ENCODE peak calls at places on chromosomes 12 and 14, in nine cellular contexts. One of them, this sample, is unnamed. For H3K27me3, the result is how much of the 10 kb centered on the place peaks cover.

GRCh38 chr12:75308279-75308678 is 21.8 kb downstream of the CAPS2 start:
- DNase-seq in CD8-positive, alpha-beta memory T cell: no peak
- DNase-seq in transverse colon: no peak
- DNase-seq in fibroblast of lung: no peak
- DNase-seq in naive thymus-derived CD4-positive, alpha-beta T cell: no peak
- DNase-seq in aorta: no peak
- DNase-seq in stomach: no peak
- DNase-seq in AG04450: no peak
- DNase-seq in ascending aorta: no peak
- DNase-seq in this sample: no peak

GRCh38 chr14:92524603-92525185 is 11.1 kb downstream of the RIN3 start:
- DNase-seq in naive thymus-derived CD4-positive, alpha-beta T cell: no peak
- DNase-seq in transverse colon: no peak
- DNase-seq in stomach: no peak
- DNase-seq in AG04450: no peak
- DNase-seq in ascending aorta: no peak
- DNase-seq in fibroblast of lung: no peak
- DNase-seq in CD8-positive, alpha-beta memory T cell: no peak
- DNase-seq in aorta: no peak
- DNase-seq in this sample: no peak

GRCh38 chr14:70655110-70655826 is 13.6 kb downstream of the TTC9 start:
- DNase-seq in transverse colon: peak
- DNase-seq in ascending aorta: no peak
- DNase-seq in CD8-positive, alpha-beta memory T cell: peak
- DNase-seq in AG04450: no peak
- DNase-seq in naive thymus-derived CD4-positive, alpha-beta T cell: peak
- DNase-seq in stomach: peak
- DNase-seq in aorta: no peak
- DNase-seq in fibroblast of lung: no peak
- DNase-seq in this sample: peak

GRCh38 chr14:86934196-86934595 is 1058.8 kb downstream of the GALC start:
- DNase-seq in stomach: no peak
- DNase-seq in fibroblast of lung: no peak
- DNase-seq in naive thymus-derived CD4-positive, alpha-beta T cell: no peak
- DNase-seq in transverse colon: no peak
- DNase-seq in aorta: no peak
- DNase-seq in CD8-positive, alpha-beta memory T cell: no peak
- DNase-seq in AG04450: no peak
- DNase-seq in ascending aorta: no peak
- DNase-seq in this sample: no peak

GRCh38 chr12:39835517-39836489 is 216.2 kb upstream of the ABCD2 start:
- DNase-seq in naive thymus-derived CD4-positive, alpha-beta T cell: no peak
- DNase-seq in stomach: no peak
- DNase-seq in fibroblast of lung: no peak
- DNase-seq in ascending aorta: no peak
- DNase-seq in aorta: no peak
- DNase-seq in CD8-positive, alpha-beta memory T cell: no peak
- DNase-seq in transverse colon: no peak
- DNase-seq in AG04450: no peak
- DNase-seq in this sample: no peak

GRCh38 chr12:126558810-126559209 is 1493.6 kb downstream of the AACS start:
- DNase-seq in naive thymus-derived CD4-positive, alpha-beta T cell: no peak
- DNase-seq in stomach: no peak
- DNase-seq in ascending aorta: no peak
- DNase-seq in fibroblast of lung: no peak
- DNase-seq in AG04450: no peak
- DNase-seq in aorta: no peak
- DNase-seq in transverse colon: no peak
- DNase-seq in CD8-positive, alpha-beta memory T cell: no peak
- DNase-seq in this sample: no peak

GRCh38 chr12:71904629-71905028 is 34.0 kb upstream of the TPH2 start:
- DNase-seq in aorta: no peak
- DNase-seq in transverse colon: no peak
- DNase-seq in ascending aorta: no peak
- DNase-seq in fibroblast of lung: no peak
- DNase-seq in CD8-positive, alpha-beta memory T cell: no peak
- DNase-seq in AG04450: no peak
- DNase-seq in naive thymus-derived CD4-positive, alpha-beta T cell: no peak
- DNase-seq in stomach: no peak
- DNase-seq in this sample: no peak

GRCh38 chr14:93317836-93318807 is 14.7 kb downstream of the BTBD7 start:
- DNase-seq in fibroblast of lung: peak
- DNase-seq in transverse colon: peak
- DNase-seq in stomach: no peak
- DNase-seq in aorta: no peak
- DNase-seq in CD8-positive, alpha-beta memory T cell: no peak
- DNase-seq in naive thymus-derived CD4-positive, alpha-beta T cell: no peak
- DNase-seq in ascending aorta: no peak
- DNase-seq in AG04450: no peak
- DNase-seq in this sample: no peak

GRCh38 chr12:107328442-107329133 is 235.2 kb upstream of the CRY1 start:
- DNase-seq in aorta: no peak
- DNase-seq in transverse colon: no peak
- DNase-seq in ascending aorta: no peak
- DNase-seq in AG04450: no peak
- DNase-seq in CD8-positive, alpha-beta memory T cell: no peak
- DNase-seq in naive thymus-derived CD4-positive, alpha-beta T cell: no peak
- DNase-seq in fibroblast of lung: peak
- DNase-seq in stomach: no peak
- DNase-seq in this sample: peak

GRCh38 chr12:11648514-11649412 is 711 bp upstream of the ETV6 start:
- DNase-seq in fibroblast of lung: peak
- DNase-seq in naive thymus-derived CD4-positive, alpha-beta T cell: peak
- DNase-seq in transverse colon: peak
- DNase-seq in stomach: peak
- DNase-seq in AG04450: no peak
- DNase-seq in CD8-positive, alpha-beta memory T cell: peak
- DNase-seq in ascending aorta: peak
- DNase-seq in aorta: peak
- DNase-seq in this sample: peak

GRCh38 chr14:91185721-91186120 is 58.8 kb downstream of the GPR68 start:
- DNase-seq in AG04450: no peak
- DNase-seq in aorta: no peak
- DNase-seq in CD8-positive, alpha-beta memory T cell: no peak
- DNase-seq in fibroblast of lung: peak
- DNase-seq in stomach: no peak
- DNase-seq in transverse colon: no peak
- DNase-seq in naive thymus-derived CD4-positive, alpha-beta T cell: no peak
- DNase-seq in ascending aorta: no peak
- DNase-seq in this sample: no peak

GRCh38 chr12:51368640-51369517 is 22.3 kb downstream of the GALNT6 start:
- DNase-seq in ascending aorta: peak
- DNase-seq in AG04450: no peak
- DNase-seq in aorta: peak
- DNase-seq in CD8-positive, alpha-beta memory T cell: peak
- DNase-seq in transverse colon: peak
- DNase-seq in fibroblast of lung: peak
- DNase-seq in stomach: peak
- DNase-seq in naive thymus-derived CD4-positive, alpha-beta T cell: peak
- DNase-seq in this sample: peak

GRCh38 chr12:102948941-102949352 is 8.5 kb upstream of the ASCL1 start:
- DNase-seq in transverse colon: peak
- DNase-seq in ascending aorta: no peak
- DNase-seq in stomach: peak
- DNase-seq in aorta: no peak
- DNase-seq in CD8-positive, alpha-beta memory T cell: peak
- DNase-seq in naive thymus-derived CD4-positive, alpha-beta T cell: no peak
- DNase-seq in AG04450: peak
- DNase-seq in fibroblast of lung: peak
- DNase-seq in this sample: peak

GRCh38 chr12:94534761-94535613 is 75.3 kb upstream of the CEP83 start:
- DNase-seq in aorta: no peak
- DNase-seq in naive thymus-derived CD4-positive, alpha-beta T cell: no peak
- DNase-seq in fibroblast of lung: no peak
- DNase-seq in transverse colon: no peak
- DNase-seq in CD8-positive, alpha-beta memory T cell: no peak
- DNase-seq in stomach: no peak
- DNase-seq in AG04450: no peak
- DNase-seq in ascending aorta: no peak
- DNase-seq in this sample: no peak

GRCh38 chr14:69615471-69616407 is 4.3 kb downstream of the SUSD6 start:
- DNase-seq in ascending aorta: peak
- DNase-seq in aorta: peak
- DNase-seq in stomach: peak
- DNase-seq in transverse colon: peak
- DNase-seq in AG04450: peak
- DNase-seq in CD8-positive, alpha-beta memory T cell: peak
- DNase-seq in fibroblast of lung: peak
- DNase-seq in naive thymus-derived CD4-positive, alpha-beta T cell: peak
- DNase-seq in this sample: no peak

GRCh38 chr12:8905546-8905945 is 8.8 kb upstream of the PHC1 start:
- DNase-seq in CD8-positive, alpha-beta memory T cell: no peak
- DNase-seq in transverse colon: no peak
- DNase-seq in ascending aorta: no peak
- DNase-seq in aorta: no peak
- DNase-seq in stomach: no peak
- DNase-seq in AG04450: no peak
- DNase-seq in naive thymus-derived CD4-positive, alpha-beta T cell: no peak
- DNase-seq in fibroblast of lung: no peak
- DNase-seq in this sample: peak

DNA sequence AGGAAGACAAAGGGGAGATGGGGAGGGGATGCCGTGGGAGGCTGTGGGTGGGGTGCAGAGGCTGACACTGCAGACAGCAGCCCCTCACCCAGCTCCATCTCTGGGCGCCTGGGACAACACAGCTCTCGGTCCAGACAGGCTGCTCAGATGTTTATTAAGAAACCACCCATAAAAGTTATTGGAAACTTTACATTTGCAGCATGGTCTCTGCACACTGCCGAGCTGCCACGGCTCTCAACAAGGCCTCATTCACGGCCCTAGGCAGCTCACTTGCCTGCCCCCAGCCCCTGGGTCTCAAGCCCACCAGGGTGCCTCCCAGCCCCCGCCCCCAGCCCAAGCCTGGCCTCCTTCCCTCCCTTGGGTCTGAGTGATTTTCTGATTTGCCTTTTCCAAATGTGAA is 21.0 kb upstream of the COL2A1 start:
- DNase-seq in naive thymus-derived CD4-positive, alpha-beta T cell: no peak
- DNase-seq in stomach: no peak
- DNase-seq in CD8-positive, alpha-beta memory T cell: no peak
- DNase-seq in aorta: no peak
- DNase-seq in AG04450: no peak
- DNase-seq in transverse colon: no peak
- DNase-seq in ascending aorta: no peak
- DNase-seq in fibroblast of lung: no peak
- DNase-seq in this sample: no peak
- H3K27me3 ChIP-seq in naive thymus-derived CD4-positive, alpha-beta T cell: under half
- H3K27me3 ChIP-seq in stomach: under half
- H3K27me3 ChIP-seq in CD8-positive, alpha-beta memory T cell: under half
- H3K27me3 ChIP-seq in aorta: under half
- H3K27me3 ChIP-seq in AG04450: under half
- H3K27me3 ChIP-seq in transverse colon: under half
- H3K27me3 ChIP-seq in ascending aorta: under half
- H3K27me3 ChIP-seq in fibroblast of lung: under half
- H3K27me3 ChIP-seq in this sample: half or more

DNA sequence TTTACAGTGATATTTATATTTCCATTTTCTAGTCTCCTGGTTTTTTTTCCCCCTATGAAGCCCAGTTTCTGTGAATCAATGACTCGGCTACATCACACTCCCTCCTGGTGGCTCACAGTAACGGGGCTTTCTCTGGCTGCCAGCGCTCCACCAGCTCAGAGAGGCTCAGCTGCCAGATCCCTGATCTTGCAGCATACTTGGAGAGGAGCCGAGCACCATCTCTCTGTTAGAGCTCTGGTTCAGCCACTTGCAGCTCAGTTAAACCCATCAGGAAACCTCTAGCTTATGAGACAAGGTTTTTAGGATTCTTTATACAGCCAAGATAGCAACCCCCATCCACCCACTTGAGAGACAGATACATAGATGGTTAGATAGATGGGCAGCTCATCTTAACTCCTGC is 74.6 kb downstream of the CIT start:
- DNase-seq in fibroblast of lung: peak
- DNase-seq in naive thymus-derived CD4-positive, alpha-beta T cell: no peak
- DNase-seq in ascending aorta: peak
- DNase-seq in stomach: no peak
- DNase-seq in CD8-positive, alpha-beta memory T cell: no peak
- DNase-seq in transverse colon: peak
- DNase-seq in AG04450: no peak
- DNase-seq in aorta: peak
- DNase-seq in this sample: no peak
- H3K4me3 ChIP-seq in fibroblast of lung: no peak
- H3K4me3 ChIP-seq in naive thymus-derived CD4-positive, alpha-beta T cell: no peak
- H3K4me3 ChIP-seq in ascending aorta: no peak
- H3K4me3 ChIP-seq in stomach: peak
- H3K4me3 ChIP-seq in CD8-positive, alpha-beta memory T cell: no peak
- H3K4me3 ChIP-seq in transverse colon: no peak
- H3K4me3 ChIP-seq in AG04450: no peak
- H3K4me3 ChIP-seq in aorta: no peak
- H3K4me3 ChIP-seq in this sample: no peak

GRCh38 chr14:76376001-76376404 is at the start of gene ESRRB:
- DNase-seq in transverse colon: no peak
- DNase-seq in stomach: no peak
- DNase-seq in CD8-positive, alpha-beta memory T cell: no peak
- DNase-seq in naive thymus-derived CD4-positive, alpha-beta T cell: no peak
- DNase-seq in ascending aorta: no peak
- DNase-seq in AG04450: no peak
- DNase-seq in fibroblast of lung: peak
- DNase-seq in aorta: no peak
- DNase-seq in this sample: peak
- H3K27me3 ChIP-seq in transverse colon: half or more
- H3K27me3 ChIP-seq in stomach: half or more
- H3K27me3 ChIP-seq in CD8-positive, alpha-beta memory T cell: under half
- H3K27me3 ChIP-seq in naive thymus-derived CD4-positive, alpha-beta T cell: under half
- H3K27me3 ChIP-seq in ascending aorta: under half
- H3K27me3 ChIP-seq in AG04450: half or more
- H3K27me3 ChIP-seq in fibroblast of lung: under half
- H3K27me3 ChIP-seq in aorta: under half
- H3K27me3 ChIP-seq in this sample: half or more

DNA sequence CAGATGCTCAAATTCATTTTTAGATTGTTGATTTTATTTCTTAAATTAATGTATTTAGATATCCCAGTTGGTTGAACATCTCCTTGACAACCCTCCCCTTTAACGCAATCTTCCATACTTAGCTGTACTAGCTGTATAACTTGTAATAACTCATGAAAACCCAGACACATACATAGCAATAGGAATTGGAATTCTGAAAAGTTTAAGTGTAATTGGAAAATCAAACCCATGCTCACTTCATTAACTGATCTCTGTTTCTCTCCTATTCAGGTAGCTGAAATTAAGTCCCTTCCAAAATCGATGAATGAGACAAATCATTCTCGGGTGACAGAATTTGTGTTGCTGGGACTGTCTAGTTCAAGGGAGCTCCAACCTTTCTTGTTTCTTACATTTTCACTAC is at the start of gene OR4K15:
- DNase-seq in CD8-positive, alpha-beta memory T cell: no peak
- DNase-seq in stomach: no peak
- DNase-seq in aorta: no peak
- DNase-seq in AG04450: no peak
- DNase-seq in ascending aorta: no peak
- DNase-seq in naive thymus-derived CD4-positive, alpha-beta T cell: no peak
- DNase-seq in transverse colon: no peak
- DNase-seq in fibroblast of lung: no peak
- DNase-seq in this sample: no peak
- H3K4me3 ChIP-seq in CD8-positive, alpha-beta memory T cell: no peak
- H3K4me3 ChIP-seq in stomach: no peak
- H3K4me3 ChIP-seq in aorta: no peak
- H3K4me3 ChIP-seq in AG04450: no peak
- H3K4me3 ChIP-seq in ascending aorta: no peak
- H3K4me3 ChIP-seq in naive thymus-derived CD4-positive, alpha-beta T cell: no peak
- H3K4me3 ChIP-seq in transverse colon: no peak
- H3K4me3 ChIP-seq in fibroblast of lung: no peak
- H3K4me3 ChIP-seq in this sample: no peak

This sample was measured in endodermal cell.